ENCODE peak calls at places on chromosomes 13 and 19, in six cellular contexts. R is K562, P is fibroblast of lung, G is neural progenitor cell, M is HCT116, D is IMR-90. H is an unnamed sample.

GRCh38 chr13:27171830-27172494 is 351 bp upstream of the USP12 start:
- DNase-seq in R (peak; percentile 77), P (peak; percentile 91), G (peak; percentile 96), M (peak; percentile 72), D (peak; percentile 90), H (peak; percentile 86)

GRCh38 chr13:49098198-49098597 is 121.9 kb upstream of the MLNR start:
- DNase-seq in R (no peak), P (peak; percentile 95), G (no peak), M (peak; percentile 81), D (peak; percentile 99), H (no peak)

GRCh38 chr19:6423499-6424189 is 967 bp downstream of the KHSRP start:
- DNase-seq in R (peak; percentile 46), P (peak; percentile 37), G (peak; percentile 75), M (no peak), D (peak; percentile 42), H (no peak)

GRCh38 chr13:51125495-51126226 is 14.6 kb upstream of the C13orf42 start:
- DNase-seq in R (peak; percentile 25), P (peak; percentile 56), G (peak; percentile 85), M (peak; percentile 60), D (peak; percentile 54), H (peak; percentile 43)

GRCh38 chr19:12745166-12745897 is 6.3 kb upstream of the BEST2 start:
- DNase-seq in R (no peak), P (no peak), G (no peak), M (no peak), D (no peak), H (no peak)

GRCh38 chr19:42683917-42684513 is 56.3 kb downstream of the PSG3 start:
- DNase-seq in R (peak; percentile 46), P (peak; percentile 44), G (peak; percentile 11), M (peak; percentile 28), D (peak; percentile 31), H (no peak)

GRCh38 chr19:9966024-9966423 is 29.7 kb upstream of the OLFM2 start:
- DNase-seq in R (no peak), P (no peak), G (no peak), M (no peak), D (no peak), H (no peak)

GRCh38 chr19:50478901-50479715 is 2.5 kb upstream of the GARIN5A start:
- DNase-seq in R (peak; percentile 73), P (peak; percentile 29), G (peak; percentile 59), M (no peak), D (peak; percentile 44), H (no peak)

GRCh38 chr19:43901395-43902390 is 33.4 kb downstream of the ZNF45 start:
- DNase-seq in R (peak; percentile 77), P (peak; percentile 91), G (peak; percentile 91), M (no peak), D (peak; percentile 88), H (peak; percentile 75)

GRCh38 chr19:48841047-48841446 is 4.8 kb upstream of the HSD17B14 start:
- DNase-seq in R (no peak), P (no peak), G (no peak), M (no peak), D (no peak), H (no peak)

GRCh38 chr19:49315111-49315510 is 9.9 kb downstream of the SLC6A16 start:
- DNase-seq in R (no peak), P (no peak), G (peak; percentile 44), M (no peak), D (no peak), H (no peak)

GRCh38 chr13:41674246-41674645 is 216.9 kb downstream of the RGCC start:
- DNase-seq in R (no peak), P (no peak), G (no peak), M (no peak), D (no peak), H (no peak)

GRCh38 chr13:59890064-59890463 is 273.7 kb downstream of the DIAPH3 start:
- DNase-seq in R (no peak), P (peak; percentile 32), G (no peak), M (no peak), D (peak; percentile 19), H (no peak)

GRCh38 chr13:106986033-106986484 is 418.1 kb upstream of the ARGLU1 start:
- DNase-seq in R (no peak), P (peak; percentile 11), G (peak; percentile 2), M (no peak), D (peak; percentile 34), H (no peak)

GRCh38 chr13:27792393-27793218 is at the start of gene GSX1:
- DNase-seq in R (peak; percentile 17), P (peak; percentile 74), G (peak; percentile 96), M (no peak), D (peak; percentile 63), H (peak; percentile 85)

GRCh38 chr19:51799311-51799997 is 4.5 kb downstream of the FPR3 start:
- DNase-seq in R (peak; percentile 59), P (peak; percentile 97), G (no peak), M (no peak), D (peak; percentile 94), H (no peak)

GRCh38 chr19:16070366-16070990 is 5.8 kb upstream of the TPM4 start:
- DNase-seq in R (peak; percentile 56), P (no peak), G (no peak), M (peak; percentile 86), D (no peak), H (no peak)

GRCh38 chr19:8361921-8362793 is 1.8 kb upstream of the ANGPTL4 start:
- DNase-seq in R (no peak), P (peak; percentile 98), G (no peak), M (peak; percentile 95), D (peak; percentile 99), H (no peak)

GRCh38 chr19:55383279-55383788 is 758 bp downstream of the TMEM238 start:
- DNase-seq in R (no peak), P (no peak), G (no peak), M (no peak), D (no peak), H (no peak)

GRCh38 chr13:74134777-74135305 is 637 bp upstream of the KLF12 start:
- DNase-seq in R (peak; percentile 11), P (no peak), G (peak; percentile 72), M (no peak), D (no peak), H (no peak)

GRCh38 chr13:69124996-69125395 is 982.6 kb upstream of the ATXN8OS start:
- DNase-seq in R (no peak), P (no peak), G (no peak), M (no peak), D (no peak), H (no peak)

DNA sequence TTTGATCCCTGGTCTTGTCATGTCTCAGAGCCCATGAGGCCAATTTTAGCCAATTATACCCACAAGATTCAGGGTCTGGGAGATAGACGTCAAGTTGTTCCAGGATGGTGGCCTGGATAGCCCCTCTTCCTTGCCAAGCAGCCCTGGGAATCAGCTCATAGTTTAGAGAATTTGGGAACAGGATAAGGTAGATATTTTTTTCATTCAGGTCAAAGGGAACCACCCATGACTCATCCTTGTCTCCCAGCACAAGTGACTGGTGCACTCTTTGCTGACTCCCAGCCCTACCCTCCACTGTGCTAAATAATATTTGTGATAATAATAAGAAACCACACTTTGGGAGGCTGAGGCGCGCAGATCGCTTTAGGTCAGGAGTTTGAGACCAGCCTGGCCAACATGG is 17.1 kb upstream of the S1PR4 start:
- DNase-seq in R (peak; percentile 12), P (peak; percentile 36), G (no peak), M (no peak), D (peak; percentile 43), H (no peak)
- H2AFZ ChIP-seq in R (no peak overlapping the region), P (no peak overlapping the region), G (no peak overlapping the region), M (no peak overlapping the region), D (peak overlapping the region; percentile 57), H (no peak overlapping the region)

GRCh38 chr13:32538234-32538620 is 368 bp downstream of the N4BP2L2 start:
- DNase-seq in R (peak; percentile 45), P (peak; percentile 52), G (peak; percentile 66), M (no peak), D (peak; percentile 62), H (no peak)

GRCh38 chr13:32538621-32539246 is at the start of gene N4BP2L2:
- DNase-seq in R (peak; percentile 72), P (peak; percentile 99), G (peak; percentile 96), M (peak; percentile 93), D (peak; percentile 99), H (peak; percentile 89)

GRCh38 chr13:32535140-32535539 is 3.5 kb downstream of the N4BP2L2 start:
- DNase-seq in R (no peak), P (no peak), G (no peak), M (no peak), D (peak; percentile 7), H (no peak)

GRCh38 chr13:32537580-32538233 is 888 bp downstream of the N4BP2L2 start:
- DNase-seq in R (peak; percentile 10), P (peak; percentile 16), G (no peak), M (peak; percentile 6), D (no peak), H (no peak)

GRCh38 chr13:32535748-32536147 is 2.8 kb downstream of the N4BP2L2 start:
- DNase-seq in R (no peak), P (no peak), G (no peak), M (no peak), D (no peak), H (no peak)
- H3K4me1 ChIP-seq in R (no peaks in the 10 kb centered on the region), P (peaks cover 4% of the 10 kb centered on the region), G (peaks cover 10% of the 10 kb centered on the region), M (peaks cover 11% of the 10 kb centered on the region), D (peaks cover 6% of the 10 kb centered on the region), H (no peaks in the 10 kb centered on the region)

GRCh38 chr19:2952953-2953481 is 8.2 kb upstream of the ZNF77 start:
- DNase-seq in R (no peak), P (no peak), G (no peak), M (no peak), D (no peak), H (no peak)
- H2AFZ ChIP-seq in R (peak overlapping the region; percentile 51), P (no peak overlapping the region), G (no peak overlapping the region), M (no peak overlapping the region), D (peak overlapping the region; percentile 82), H (peak overlapping the region; percentile 25)

DNA sequence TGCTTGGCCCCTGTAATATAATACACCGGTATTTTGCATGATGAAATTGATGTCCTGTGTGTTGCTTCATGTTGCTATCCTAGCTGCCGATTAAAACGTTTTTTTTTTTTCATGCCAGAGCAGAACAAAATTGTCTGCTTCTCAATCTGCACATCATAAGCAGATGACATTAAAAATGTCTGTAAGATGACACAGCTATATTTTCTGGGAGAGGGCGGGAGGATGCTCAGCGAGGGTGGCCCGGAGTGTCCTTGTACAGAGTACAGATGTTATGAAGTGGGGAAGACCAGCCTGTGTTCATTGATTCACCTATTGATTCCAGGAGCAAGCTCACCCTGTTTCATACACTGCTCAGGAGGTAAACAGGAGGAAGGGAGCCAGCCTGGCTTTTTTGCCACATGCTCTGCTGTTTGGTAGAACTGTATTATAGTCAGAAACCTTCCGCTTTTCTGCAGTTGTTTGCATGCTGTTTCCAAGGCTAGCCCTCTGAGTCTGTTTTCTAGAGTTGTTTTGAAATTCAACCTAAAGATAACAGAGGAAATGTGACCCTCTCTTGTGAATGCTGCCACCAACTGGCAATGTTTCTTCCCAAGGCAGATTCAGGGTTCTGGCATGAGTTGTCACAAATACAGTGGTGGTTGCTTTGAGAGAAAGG is 4.7 kb upstream of the IRS2 start:
- DNase-seq in R (no peak), P (peak; percentile 62), G (peak; percentile 55), M (no peak), D (peak; percentile 41), H (no peak)
- H3K4me1 ChIP-seq in R (peaks cover 7% of the 10 kb centered on the region), P (no peaks in the 10 kb centered on the region), G (peaks cover 8% of the 10 kb centered on the region), M (peaks cover 11% of the 10 kb centered on the region), D (peaks cover 3% of the 10 kb centered on the region), H (peaks cover 7% of the 10 kb centered on the region)

GRCh38 chr13:113124211-113125025 is 1.8 kb downstream of the F10 start:
- DNase-seq in R (no peak), P (no peak), G (no peak), M (no peak), D (no peak), H (no peak)
- H2AFZ ChIP-seq in R (no peak overlapping the region), P (no peak overlapping the region), G (no peak overlapping the region), M (no peak overlapping the region), D (no peak overlapping the region), H (no peak overlapping the region)

H was measured in neuronal stem cell.